ENCODE peak calls at places on chromosomes 13 and 19, in six cellular contexts. One of them, this sample, is unnamed.

GRCh38 chr13:113977976-113978375 is 4.1 kb upstream of the C13orf46 start:
- DNase-seq in H9: no peak
- DNase-seq in GM12878: no peak
- DNase-seq in PC-3: no peak
- DNase-seq in Karpas-422: no peak
- DNase-seq in keratinocyte: no peak
- DNase-seq in this sample: no peak

GRCh38 chr19:16143399-16144215 is at the start of gene HSH2D:
- DNase-seq in H9: peak; percentile 93
- DNase-seq in GM12878: peak; percentile 90
- DNase-seq in PC-3: peak; percentile 93
- DNase-seq in Karpas-422: peak; percentile 92
- DNase-seq in keratinocyte: no peak
- DNase-seq in this sample: no peak

GRCh38 chr13:36282818-36283432 is 14.7 kb downstream of the CCDC169 start:
- DNase-seq in H9: no peak
- DNase-seq in GM12878: no peak
- DNase-seq in PC-3: peak; percentile 60
- DNase-seq in Karpas-422: peak; percentile 50
- DNase-seq in keratinocyte: peak; percentile 9
- DNase-seq in this sample: peak; percentile 86

GRCh38 chr19:54208784-54209057 is 8.1 kb downstream of the RPS9 start:
- DNase-seq in H9: no peak
- DNase-seq in GM12878: no peak
- DNase-seq in PC-3: peak; percentile 39
- DNase-seq in Karpas-422: peak; percentile 71
- DNase-seq in keratinocyte: no peak
- DNase-seq in this sample: no peak

GRCh38 chr19:29547361-29547960 is 21.7 kb downstream of the VSTM2B start:
- DNase-seq in H9: peak; percentile 21
- DNase-seq in GM12878: no peak
- DNase-seq in PC-3: no peak
- DNase-seq in Karpas-422: no peak
- DNase-seq in keratinocyte: no peak
- DNase-seq in this sample: no peak

GRCh38 chr13:100040196-100040595 is 48.7 kb upstream of the PCCA start:
- DNase-seq in H9: no peak
- DNase-seq in GM12878: no peak
- DNase-seq in PC-3: no peak
- DNase-seq in Karpas-422: no peak
- DNase-seq in keratinocyte: no peak
- DNase-seq in this sample: peak; percentile 9

GRCh38 chr19:45117666-45118065 is 24.7 kb downstream of the PPP1R37 start:
- DNase-seq in H9: no peak
- DNase-seq in GM12878: no peak
- DNase-seq in PC-3: no peak
- DNase-seq in Karpas-422: no peak
- DNase-seq in keratinocyte: no peak
- DNase-seq in this sample: no peak

GRCh38 chr13:42804244-42804868 is 23.0 kb downstream of the FAM216B start:
- DNase-seq in H9: no peak
- DNase-seq in GM12878: no peak
- DNase-seq in PC-3: no peak
- DNase-seq in Karpas-422: no peak
- DNase-seq in keratinocyte: no peak
- DNase-seq in this sample: peak; percentile 20

GRCh38 chr13:98474292-98474691 is 102.6 kb downstream of the STK24 start:
- DNase-seq in H9: no peak
- DNase-seq in GM12878: no peak
- DNase-seq in PC-3: no peak
- DNase-seq in Karpas-422: no peak
- DNase-seq in keratinocyte: no peak
- DNase-seq in this sample: no peak

GRCh38 chr19:56707821-56708220 is 36.3 kb upstream of the ZNF835 start:
- DNase-seq in H9: no peak
- DNase-seq in GM12878: no peak
- DNase-seq in PC-3: no peak
- DNase-seq in Karpas-422: no peak
- DNase-seq in keratinocyte: no peak
- DNase-seq in this sample: no peak

GRCh38 chr13:27339299-27339698 is 68.7 kb downstream of the RASL11A start:
- DNase-seq in H9: peak; percentile 86
- DNase-seq in GM12878: no peak
- DNase-seq in PC-3: peak; percentile 71
- DNase-seq in Karpas-422: peak; percentile 81
- DNase-seq in keratinocyte: no peak
- DNase-seq in this sample: peak; percentile 55

GRCh38 chr13:75938811-75939525 is 302.8 kb downstream of the LMO7 start:
- DNase-seq in H9: no peak
- DNase-seq in GM12878: no peak
- DNase-seq in PC-3: peak; percentile 80
- DNase-seq in Karpas-422: no peak
- DNase-seq in keratinocyte: no peak
- DNase-seq in this sample: peak; percentile 29

GRCh38 chr13:37656247-37656940 is 57.8 kb upstream of the POSTN start:
- DNase-seq in H9: no peak
- DNase-seq in GM12878: no peak
- DNase-seq in PC-3: peak; percentile 88
- DNase-seq in Karpas-422: no peak
- DNase-seq in keratinocyte: peak; percentile 86
- DNase-seq in this sample: peak; percentile 80

GRCh38 chr19:15294591-15294990 is 37.7 kb downstream of the BRD4 start:
- DNase-seq in H9: no peak
- DNase-seq in GM12878: no peak
- DNase-seq in PC-3: no peak
- DNase-seq in Karpas-422: no peak
- DNase-seq in keratinocyte: no peak
- DNase-seq in this sample: no peak

GRCh38 chr13:79874396-79875360 is 393.7 kb downstream of the NDFIP2 start:
- DNase-seq in H9: no peak
- DNase-seq in GM12878: no peak
- DNase-seq in PC-3: no peak
- DNase-seq in Karpas-422: no peak
- DNase-seq in keratinocyte: peak; percentile 13
- DNase-seq in this sample: no peak

GRCh38 chr19:43441736-43442135 is 23.7 kb downstream of the LYPD3 start:
- DNase-seq in H9: no peak
- DNase-seq in GM12878: no peak
- DNase-seq in PC-3: no peak
- DNase-seq in Karpas-422: no peak
- DNase-seq in keratinocyte: no peak
- DNase-seq in this sample: peak; percentile 21

GRCh38 chr19:2652504-2653099 is 49.9 kb downstream of the GNG7 start:
- DNase-seq in H9: no peak
- DNase-seq in GM12878: no peak
- DNase-seq in PC-3: no peak
- DNase-seq in Karpas-422: no peak
- DNase-seq in keratinocyte: no peak
- DNase-seq in this sample: no peak

GRCh38 chr19:932647-933552 is 7.1 kb downstream of the ARID3A start:
- DNase-seq in H9: peak; percentile 76
- DNase-seq in GM12878: no peak
- DNase-seq in PC-3: no peak
- DNase-seq in Karpas-422: no peak
- DNase-seq in keratinocyte: no peak
- DNase-seq in this sample: peak; percentile 98

GRCh38 chr13:80177327-80177726 is 163.6 kb downstream of the SPRY2 start:
- DNase-seq in H9: peak; percentile 44
- DNase-seq in GM12878: no peak
- DNase-seq in PC-3: peak; percentile 45
- DNase-seq in Karpas-422: no peak
- DNase-seq in keratinocyte: peak; percentile 5
- DNase-seq in this sample: no peak

GRCh38 chr19:34308381-34309367 is 54.3 kb downstream of the GARRE1 start:
- DNase-seq in H9: no peak
- DNase-seq in GM12878: no peak
- DNase-seq in PC-3: no peak
- DNase-seq in Karpas-422: peak; percentile 61
- DNase-seq in keratinocyte: no peak
- DNase-seq in this sample: peak; percentile 36

GRCh38 chr13:52862358-52863206 is 14.1 kb upstream of the PCDH8 start:
- DNase-seq in H9: peak; percentile 72
- DNase-seq in GM12878: no peak
- DNase-seq in PC-3: peak; percentile 15
- DNase-seq in Karpas-422: peak; percentile 68
- DNase-seq in keratinocyte: no peak
- DNase-seq in this sample: no peak

GRCh38 chr19:32349724-32350475 is 4.5 kb downstream of the ZNF507 start:
- DNase-seq in H9: no peak
- DNase-seq in GM12878: no peak
- DNase-seq in PC-3: peak; percentile 45
- DNase-seq in Karpas-422: no peak
- DNase-seq in keratinocyte: no peak
- DNase-seq in this sample: no peak

GRCh38 chr13:21466527-21466926 is 7.4 kb upstream of the ZDHHC20 start:
- DNase-seq in H9: no peak
- DNase-seq in GM12878: no peak
- DNase-seq in PC-3: no peak
- DNase-seq in Karpas-422: no peak
- DNase-seq in keratinocyte: no peak
- DNase-seq in this sample: no peak

GRCh38 chr13:106173891-106174610 is 361.4 kb downstream of the EFNB2 start:
- DNase-seq in H9: no peak
- DNase-seq in GM12878: no peak
- DNase-seq in PC-3: no peak
- DNase-seq in Karpas-422: no peak
- DNase-seq in keratinocyte: no peak
- DNase-seq in this sample: no peak

GRCh38 chr13:99434258-99434788 is 66.9 kb upstream of the TM9SF2 start:
- DNase-seq in H9: peak; percentile 70
- DNase-seq in GM12878: no peak
- DNase-seq in PC-3: no peak
- DNase-seq in Karpas-422: no peak
- DNase-seq in keratinocyte: no peak
- DNase-seq in this sample: no peak

GRCh38 chr19:51542699-51543098 is 11.2 kb upstream of the SIGLEC6 start:
- DNase-seq in H9: no peak
- DNase-seq in GM12878: no peak
- DNase-seq in PC-3: no peak
- DNase-seq in Karpas-422: no peak
- DNase-seq in keratinocyte: no peak
- DNase-seq in this sample: no peak
- H3K27me3 ChIP-seq in H9: no peaks in the 10 kb centered on the region
- H3K27me3 ChIP-seq in GM12878: no peaks in the 10 kb centered on the region
- H3K27me3 ChIP-seq in PC-3: peaks cover 68% of the 10 kb centered on the region
- H3K27me3 ChIP-seq in Karpas-422: no peaks in the 10 kb centered on the region
- H3K27me3 ChIP-seq in keratinocyte: no peaks in the 10 kb centered on the region
- H3K27me3 ChIP-seq in this sample: peaks cover 16% of the 10 kb centered on the region

GRCh38 chr19:9914001-9914314 is 22.4 kb downstream of the OLFM2 start:
- DNase-seq in H9: peak; percentile 55
- DNase-seq in GM12878: no peak
- DNase-seq in PC-3: peak; percentile 1
- DNase-seq in Karpas-422: no peak
- DNase-seq in keratinocyte: no peak
- DNase-seq in this sample: no peak
- H3K9ac ChIP-seq in H9: no peak overlapping the region
- H3K9ac ChIP-seq in GM12878: no peak overlapping the region
- H3K9ac ChIP-seq in PC-3: peak overlapping the region; percentile 51
- H3K9ac ChIP-seq in Karpas-422: no peak overlapping the region
- H3K9ac ChIP-seq in keratinocyte: peak overlapping the region; percentile 66
- H3K9ac ChIP-seq in this sample: peak overlapping the region; percentile 54

DNA sequence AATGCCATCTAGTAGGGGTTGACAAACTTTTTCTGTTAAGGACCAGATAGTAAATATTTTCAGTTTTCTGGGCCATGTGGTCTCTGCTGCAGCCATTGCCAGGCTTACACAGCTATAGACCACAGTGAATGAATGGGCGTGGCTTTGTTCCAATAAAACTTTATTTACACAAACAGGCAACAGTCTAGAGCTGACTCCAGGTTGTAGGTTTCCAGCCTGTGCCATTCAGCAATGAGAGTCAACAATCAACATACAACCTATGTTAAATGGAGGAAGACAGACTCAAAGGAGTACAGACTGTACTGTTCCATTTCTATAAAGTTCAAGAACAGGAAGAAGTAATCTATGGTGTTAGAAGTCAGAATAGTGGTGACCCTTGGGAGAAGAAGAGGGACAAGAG is 15.2 kb upstream of the IZUMO2 start:
- DNase-seq in H9: no peak
- DNase-seq in GM12878: no peak
- DNase-seq in PC-3: peak; percentile 41
- DNase-seq in Karpas-422: no peak
- DNase-seq in keratinocyte: no peak
- DNase-seq in this sample: no peak
- H3K27me3 ChIP-seq in H9: no peaks in the 10 kb centered on the region
- H3K27me3 ChIP-seq in GM12878: no peaks in the 10 kb centered on the region
- H3K27me3 ChIP-seq in PC-3: no peaks in the 10 kb centered on the region
- H3K27me3 ChIP-seq in Karpas-422: no peaks in the 10 kb centered on the region
- H3K27me3 ChIP-seq in keratinocyte: no peaks in the 10 kb centered on the region
- H3K27me3 ChIP-seq in this sample: peaks cover 7% of the 10 kb centered on the region

GRCh38 chr19:58500242-58500641 is 11.6 kb downstream of the SLC27A5 start:
- DNase-seq in H9: no peak
- DNase-seq in GM12878: no peak
- DNase-seq in PC-3: no peak
- DNase-seq in Karpas-422: no peak
- DNase-seq in keratinocyte: no peak
- DNase-seq in this sample: no peak
- H3K9ac ChIP-seq in H9: peak overlapping the region; percentile 83
- H3K9ac ChIP-seq in GM12878: no peak overlapping the region
- H3K9ac ChIP-seq in PC-3: no peak overlapping the region
- H3K9ac ChIP-seq in Karpas-422: no peak overlapping the region
- H3K9ac ChIP-seq in keratinocyte: no peak overlapping the region
- H3K9ac ChIP-seq in this sample: peak overlapping the region; percentile 89

GRCh38 chr13:25168800-25169199 is 3.3 kb downstream of the AMER2 start:
- DNase-seq in H9: no peak
- DNase-seq in GM12878: no peak
- DNase-seq in PC-3: no peak
- DNase-seq in Karpas-422: no peak
- DNase-seq in keratinocyte: no peak
- DNase-seq in this sample: no peak

GRCh38 chr13:25170554-25171107 is 1.5 kb downstream of the AMER2 start:
- DNase-seq in H9: no peak
- DNase-seq in GM12878: no peak
- DNase-seq in PC-3: no peak
- DNase-seq in Karpas-422: no peak
- DNase-seq in keratinocyte: no peak
- DNase-seq in this sample: peak; percentile 1

GRCh38 chr13:25167775-25168174 is 4.3 kb downstream of the AMER2 start:
- DNase-seq in H9: no peak
- DNase-seq in GM12878: no peak
- DNase-seq in PC-3: no peak
- DNase-seq in Karpas-422: no peak
- DNase-seq in keratinocyte: no peak
- DNase-seq in this sample: no peak

GRCh38 chr13:25169951-25170553 is 2.0 kb downstream of the AMER2 start:
- DNase-seq in H9: no peak
- DNase-seq in GM12878: no peak
- DNase-seq in PC-3: no peak
- DNase-seq in Karpas-422: no peak
- DNase-seq in keratinocyte: no peak
- DNase-seq in this sample: no peak

DNA sequence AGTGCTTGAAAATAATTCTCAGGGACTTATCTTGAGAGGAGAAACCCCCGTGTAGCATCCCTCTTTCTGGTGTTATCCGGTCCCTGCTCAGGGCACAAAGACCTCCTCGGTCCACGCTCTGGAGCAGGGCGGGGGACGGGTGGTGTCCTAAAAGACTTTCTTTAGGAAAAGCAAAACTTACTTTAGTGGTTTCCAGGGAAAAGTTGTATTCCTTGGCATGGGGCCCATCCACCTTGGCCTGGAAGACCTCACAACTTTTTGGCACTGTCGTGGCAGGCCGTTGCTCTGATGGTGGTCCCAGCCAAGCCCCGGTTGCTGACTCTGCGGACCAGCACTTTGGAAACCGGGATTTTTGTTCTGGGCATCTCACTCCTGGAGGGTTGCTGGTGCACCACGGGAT is 2.7 kb downstream of the AMER2 start:
- DNase-seq in H9: no peak
- DNase-seq in GM12878: no peak
- DNase-seq in PC-3: no peak
- DNase-seq in Karpas-422: no peak
- DNase-seq in keratinocyte: no peak
- DNase-seq in this sample: no peak
- H3K27me3 ChIP-seq in H9: peaks cover 30% of the 10 kb centered on the region
- H3K27me3 ChIP-seq in GM12878: peaks cover 8% of the 10 kb centered on the region
- H3K27me3 ChIP-seq in PC-3: peaks cover 69% of the 10 kb centered on the region
- H3K27me3 ChIP-seq in Karpas-422: no peaks in the 10 kb centered on the region
- H3K27me3 ChIP-seq in keratinocyte: peaks cover 45% of the 10 kb centered on the region
- H3K27me3 ChIP-seq in this sample: peaks cover 49% of the 10 kb centered on the region

This sample was measured in adipocyte.